ENCODE peak calls at places on chromosome 11, in eight cellular contexts. One of them, this sample, is unnamed.

GRCh38 chr11:73152861-73153483 is 10.9 kb upstream of the FCHSD2 start:
- DNase-seq in pancreas: no peak
- DNase-seq in ovary: no peak
- DNase-seq in H1: no peak
- DNase-seq in nephron progenitor cell: no peak
- DNase-seq in coronary artery: no peak
- DNase-seq in cardiac muscle cell: no peak
- DNase-seq in fibroblast of mammary gland: no peak
- DNase-seq in this sample: no peak

GRCh38 chr11:122882189-122882808 is at the start of gene JHY:
- DNase-seq in pancreas: no peak
- DNase-seq in ovary: no peak
- DNase-seq in H1: no peak
- DNase-seq in nephron progenitor cell: no peak
- DNase-seq in coronary artery: no peak
- DNase-seq in cardiac muscle cell: peak
- DNase-seq in fibroblast of mammary gland: no peak
- DNase-seq in this sample: no peak

GRCh38 chr11:122394326-122394725 is 261.2 kb upstream of the UBASH3B start:
- DNase-seq in pancreas: no peak
- DNase-seq in ovary: no peak
- DNase-seq in H1: no peak
- DNase-seq in nephron progenitor cell: peak
- DNase-seq in coronary artery: no peak
- DNase-seq in cardiac muscle cell: no peak
- DNase-seq in fibroblast of mammary gland: no peak
- DNase-seq in this sample: no peak

GRCh38 chr11:128391809-128392208 is 195.5 kb downstream of the ETS1 start:
- DNase-seq in pancreas: no peak
- DNase-seq in ovary: no peak
- DNase-seq in H1: no peak
- DNase-seq in nephron progenitor cell: no peak
- DNase-seq in coronary artery: no peak
- DNase-seq in cardiac muscle cell: peak
- DNase-seq in fibroblast of mammary gland: no peak
- DNase-seq in this sample: no peak

GRCh38 chr11:128620306-128621175 is 33.2 kb upstream of the ETS1 start:
- DNase-seq in pancreas: no peak
- DNase-seq in ovary: no peak
- DNase-seq in H1: no peak
- DNase-seq in nephron progenitor cell: no peak
- DNase-seq in coronary artery: no peak
- DNase-seq in cardiac muscle cell: peak
- DNase-seq in fibroblast of mammary gland: no peak
- DNase-seq in this sample: no peak

GRCh38 chr11:76744186-76745058 is 38.7 kb upstream of the TSKU start:
- DNase-seq in pancreas: no peak
- DNase-seq in ovary: no peak
- DNase-seq in H1: no peak
- DNase-seq in nephron progenitor cell: no peak
- DNase-seq in coronary artery: no peak
- DNase-seq in cardiac muscle cell: no peak
- DNase-seq in fibroblast of mammary gland: peak
- DNase-seq in this sample: no peak

GRCh38 chr11:68997124-68997994 is 15.7 kb downstream of the MRGPRF start:
- DNase-seq in pancreas: no peak
- DNase-seq in ovary: peak
- DNase-seq in H1: no peak
- DNase-seq in nephron progenitor cell: no peak
- DNase-seq in coronary artery: peak
- DNase-seq in cardiac muscle cell: no peak
- DNase-seq in fibroblast of mammary gland: no peak
- DNase-seq in this sample: no peak

GRCh38 chr11:69208190-69209037 is 52.7 kb downstream of the SMIM38 start:
- DNase-seq in pancreas: no peak
- DNase-seq in ovary: no peak
- DNase-seq in H1: no peak
- DNase-seq in nephron progenitor cell: no peak
- DNase-seq in coronary artery: peak
- DNase-seq in cardiac muscle cell: no peak
- DNase-seq in fibroblast of mammary gland: no peak
- DNase-seq in this sample: no peak

GRCh38 chr11:113862430-113862829 is 12.9 kb downstream of the USP28 start:
- DNase-seq in pancreas: no peak
- DNase-seq in ovary: no peak
- DNase-seq in H1: no peak
- DNase-seq in nephron progenitor cell: no peak
- DNase-seq in coronary artery: no peak
- DNase-seq in cardiac muscle cell: no peak
- DNase-seq in fibroblast of mammary gland: peak
- DNase-seq in this sample: no peak

GRCh38 chr11:62574363-62575057 is 819 bp upstream of the EEF1G start:
- DNase-seq in pancreas: peak
- DNase-seq in ovary: peak
- DNase-seq in H1: no peak
- DNase-seq in nephron progenitor cell: peak
- DNase-seq in coronary artery: no peak
- DNase-seq in cardiac muscle cell: peak
- DNase-seq in fibroblast of mammary gland: no peak
- DNase-seq in this sample: peak

GRCh38 chr11:58765078-58765477 is 33.3 kb upstream of the GLYAT start:
- DNase-seq in pancreas: no peak
- DNase-seq in ovary: no peak
- DNase-seq in H1: no peak
- DNase-seq in nephron progenitor cell: no peak
- DNase-seq in coronary artery: no peak
- DNase-seq in cardiac muscle cell: no peak
- DNase-seq in fibroblast of mammary gland: no peak
- DNase-seq in this sample: no peak

GRCh38 chr11:132728026-132728425 is 804.3 kb downstream of the OPCML start:
- DNase-seq in pancreas: no peak
- DNase-seq in ovary: no peak
- DNase-seq in H1: no peak
- DNase-seq in nephron progenitor cell: no peak
- DNase-seq in coronary artery: no peak
- DNase-seq in cardiac muscle cell: no peak
- DNase-seq in fibroblast of mammary gland: no peak
- DNase-seq in this sample: no peak

GRCh38 chr11:109964487-109964886 is 128.7 kb upstream of the ZC3H12C start:
- DNase-seq in pancreas: no peak
- DNase-seq in ovary: no peak
- DNase-seq in H1: no peak
- DNase-seq in nephron progenitor cell: no peak
- DNase-seq in coronary artery: no peak
- DNase-seq in cardiac muscle cell: no peak
- DNase-seq in fibroblast of mammary gland: no peak
- DNase-seq in this sample: no peak

GRCh38 chr11:109961261-109961660 is 131.9 kb upstream of the ZC3H12C start:
- DNase-seq in pancreas: no peak
- DNase-seq in ovary: no peak
- DNase-seq in H1: no peak
- DNase-seq in nephron progenitor cell: no peak
- DNase-seq in coronary artery: no peak
- DNase-seq in cardiac muscle cell: no peak
- DNase-seq in fibroblast of mammary gland: no peak
- DNase-seq in this sample: no peak

GRCh38 chr11:109957601-109958000 is 135.6 kb upstream of the ZC3H12C start:
- DNase-seq in pancreas: no peak
- DNase-seq in ovary: no peak
- DNase-seq in H1: no peak
- DNase-seq in nephron progenitor cell: no peak
- DNase-seq in coronary artery: no peak
- DNase-seq in cardiac muscle cell: no peak
- DNase-seq in fibroblast of mammary gland: no peak
- DNase-seq in this sample: no peak

GRCh38 chr11:109963101-109963500 is 130.1 kb upstream of the ZC3H12C start:
- DNase-seq in pancreas: no peak
- DNase-seq in ovary: no peak
- DNase-seq in H1: no peak
- DNase-seq in nephron progenitor cell: no peak
- DNase-seq in coronary artery: no peak
- DNase-seq in cardiac muscle cell: no peak
- DNase-seq in fibroblast of mammary gland: no peak
- DNase-seq in this sample: no peak

DNA sequence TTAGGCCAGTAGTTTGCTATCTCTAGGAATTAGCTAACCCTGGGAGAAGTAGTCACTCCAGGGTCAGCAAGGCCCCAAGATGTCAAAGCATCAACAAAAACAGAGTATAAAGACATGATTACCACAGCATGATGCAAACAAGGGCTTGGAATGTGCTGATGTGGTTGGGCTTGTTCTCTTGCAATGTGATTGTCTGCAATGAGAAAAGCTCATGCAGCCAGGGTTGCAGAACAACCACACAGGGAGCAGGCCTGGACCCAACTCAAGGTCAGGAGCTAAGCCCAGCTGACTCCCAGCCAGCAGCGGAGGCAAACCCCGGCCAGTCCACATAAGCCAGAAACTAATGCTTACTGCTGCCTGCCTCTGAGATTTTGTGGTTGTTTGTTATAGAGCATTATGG is 132.4 kb upstream of the ZC3H12C start:
- DNase-seq in pancreas: peak
- DNase-seq in ovary: peak
- DNase-seq in H1: no peak
- DNase-seq in nephron progenitor cell: no peak
- DNase-seq in coronary artery: no peak
- DNase-seq in cardiac muscle cell: peak
- DNase-seq in fibroblast of mammary gland: peak
- DNase-seq in this sample: no peak
- TF ChIP-seq CTCF in pancreas: no peak
- TF ChIP-seq CTCF in ovary: no peak
- TF ChIP-seq CTCF in H1: no peak
- TF ChIP-seq CTCF in nephron progenitor cell: no peak
- TF ChIP-seq CTCF in coronary artery: no peak
- TF ChIP-seq CTCF in cardiac muscle cell: no peak
- TF ChIP-seq CTCF in fibroblast of mammary gland: no peak
- TF ChIP-seq CTCF in this sample: no peak

GRCh38 chr11:26963764-26964163 is 30.1 kb upstream of the FIBIN start:
- DNase-seq in pancreas: no peak
- DNase-seq in ovary: no peak
- DNase-seq in H1: no peak
- DNase-seq in nephron progenitor cell: no peak
- DNase-seq in coronary artery: no peak
- DNase-seq in cardiac muscle cell: peak
- DNase-seq in fibroblast of mammary gland: peak
- DNase-seq in this sample: no peak
- TF ChIP-seq CTCF in pancreas: no peak
- TF ChIP-seq CTCF in ovary: no peak
- TF ChIP-seq CTCF in H1: no peak
- TF ChIP-seq CTCF in nephron progenitor cell: no peak
- TF ChIP-seq CTCF in coronary artery: no peak
- TF ChIP-seq CTCF in cardiac muscle cell: no peak
- TF ChIP-seq CTCF in fibroblast of mammary gland: no peak
- TF ChIP-seq CTCF in this sample: no peak

GRCh38 chr11:255816-256215 is 19.0 kb downstream of the PSMD13 start:
- DNase-seq in pancreas: no peak
- DNase-seq in ovary: no peak
- DNase-seq in H1: no peak
- DNase-seq in nephron progenitor cell: no peak
- DNase-seq in coronary artery: no peak
- DNase-seq in cardiac muscle cell: no peak
- DNase-seq in fibroblast of mammary gland: no peak
- DNase-seq in this sample: no peak

GRCh38 chr11:259374-259773 is 18.8 kb upstream of the NLRP6 start:
- DNase-seq in pancreas: no peak
- DNase-seq in ovary: no peak
- DNase-seq in H1: no peak
- DNase-seq in nephron progenitor cell: no peak
- DNase-seq in coronary artery: no peak
- DNase-seq in cardiac muscle cell: no peak
- DNase-seq in fibroblast of mammary gland: no peak
- DNase-seq in this sample: no peak

GRCh38 chr11:255176-255575 is 18.4 kb downstream of the PSMD13 start:
- DNase-seq in pancreas: no peak
- DNase-seq in ovary: no peak
- DNase-seq in H1: no peak
- DNase-seq in nephron progenitor cell: no peak
- DNase-seq in coronary artery: no peak
- DNase-seq in cardiac muscle cell: peak
- DNase-seq in fibroblast of mammary gland: peak
- DNase-seq in this sample: no peak

GRCh38 chr11:256952-257737 is 20.4 kb downstream of the PSMD13 start:
- DNase-seq in pancreas: no peak
- DNase-seq in ovary: no peak
- DNase-seq in H1: no peak
- DNase-seq in nephron progenitor cell: no peak
- DNase-seq in coronary artery: no peak
- DNase-seq in cardiac muscle cell: no peak
- DNase-seq in fibroblast of mammary gland: no peak
- DNase-seq in this sample: no peak

DNA sequence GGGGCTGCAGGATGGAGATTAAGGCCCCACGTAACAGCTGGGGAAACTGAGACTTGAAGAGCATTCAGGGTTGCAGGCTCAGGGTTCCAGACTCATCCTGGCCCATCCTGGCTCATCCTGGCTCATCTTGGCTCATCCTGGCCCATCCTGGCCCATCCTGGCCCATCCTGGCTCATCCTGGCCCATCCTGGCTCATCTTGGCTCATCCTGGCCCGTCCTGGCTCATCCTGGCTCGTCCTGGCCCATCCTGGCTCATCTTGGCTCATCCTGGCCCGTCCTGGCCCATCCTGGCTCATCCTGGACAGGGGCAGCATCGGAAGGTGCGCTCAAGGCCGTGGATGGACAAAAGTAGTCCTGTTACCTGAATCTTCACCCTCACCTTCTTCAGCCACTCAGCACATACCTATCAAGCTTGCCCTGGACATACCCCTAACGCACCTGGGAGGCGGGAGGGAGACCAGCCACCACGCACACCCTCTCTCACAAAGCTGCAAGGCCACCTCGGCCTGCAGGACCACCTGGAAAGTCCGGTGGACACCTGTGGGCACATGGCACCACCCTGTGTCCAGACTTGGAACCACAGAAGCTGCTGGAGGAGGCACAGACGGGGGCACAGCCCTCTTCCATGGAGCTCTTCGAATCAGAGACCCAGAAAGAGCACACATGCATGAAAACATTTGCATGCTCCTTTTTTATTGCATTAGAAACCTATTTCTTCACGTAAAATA is 20.3 kb upstream of the NLRP6 start:
- DNase-seq in pancreas: no peak
- DNase-seq in ovary: no peak
- DNase-seq in H1: no peak
- DNase-seq in nephron progenitor cell: no peak
- DNase-seq in coronary artery: no peak
- DNase-seq in cardiac muscle cell: no peak
- DNase-seq in fibroblast of mammary gland: no peak
- DNase-seq in this sample: no peak
- TF ChIP-seq CTCF in pancreas: no peak
- TF ChIP-seq CTCF in ovary: no peak
- TF ChIP-seq CTCF in H1: no peak
- TF ChIP-seq CTCF in nephron progenitor cell: no peak
- TF ChIP-seq CTCF in coronary artery: no peak
- TF ChIP-seq CTCF in cardiac muscle cell: peak
- TF ChIP-seq CTCF in fibroblast of mammary gland: no peak
- TF ChIP-seq CTCF in this sample: no peak

GRCh38 chr11:10864688-10865087 is 6.8 kb upstream of the ZBED5 start:
- DNase-seq in pancreas: no peak
- DNase-seq in ovary: no peak
- DNase-seq in H1: no peak
- DNase-seq in nephron progenitor cell: no peak
- DNase-seq in coronary artery: no peak
- DNase-seq in cardiac muscle cell: peak
- DNase-seq in fibroblast of mammary gland: no peak
- DNase-seq in this sample: no peak
- TF ChIP-seq CTCF in pancreas: no peak
- TF ChIP-seq CTCF in ovary: no peak
- TF ChIP-seq CTCF in H1: no peak
- TF ChIP-seq CTCF in nephron progenitor cell: no peak
- TF ChIP-seq CTCF in coronary artery: no peak
- TF ChIP-seq CTCF in cardiac muscle cell: no peak
- TF ChIP-seq CTCF in fibroblast of mammary gland: no peak
- TF ChIP-seq CTCF in this sample: no peak

GRCh38 chr11:2778630-2779498 is 79.1 kb upstream of the KCNQ1OT1 start:
- DNase-seq in pancreas: peak
- DNase-seq in ovary: peak
- DNase-seq in H1: peak
- DNase-seq in nephron progenitor cell: no peak
- DNase-seq in coronary artery: peak
- DNase-seq in cardiac muscle cell: peak
- DNase-seq in fibroblast of mammary gland: no peak
- DNase-seq in this sample: peak
- TF ChIP-seq CTCF in pancreas: no peak
- TF ChIP-seq CTCF in ovary: no peak
- TF ChIP-seq CTCF in H1: no peak
- TF ChIP-seq CTCF in nephron progenitor cell: no peak
- TF ChIP-seq CTCF in coronary artery: no peak
- TF ChIP-seq CTCF in cardiac muscle cell: no peak
- TF ChIP-seq CTCF in fibroblast of mammary gland: no peak
- TF ChIP-seq CTCF in this sample: no peak

This sample was measured in mesothelial cell of epicardium.